ENCODE peak calls at places on chromosomes 13 and 19, in seven cellular contexts. One of them, this sample, is unnamed.

GRCh38 chr13:113448885-113449692 is 4.2 kb downstream of the ADPRHL1 start:
- DNase-seq in aorta: no peak
- DNase-seq in naive thymus-derived CD8-positive, alpha-beta T cell: no peak
- DNase-seq in neuronal stem cell: no peak
- DNase-seq in CD8-positive, alpha-beta T cell: peak
- DNase-seq in NCI-H524: peak
- DNase-seq in HEK293T: peak
- DNase-seq in this sample: no peak

GRCh38 chr13:73138276-73138950 is 79.6 kb downstream of the KLF5 start:
- DNase-seq in neuronal stem cell: no peak
- DNase-seq in CD8-positive, alpha-beta T cell: no peak
- DNase-seq in naive thymus-derived CD8-positive, alpha-beta T cell: no peak
- DNase-seq in aorta: no peak
- DNase-seq in NCI-H524: no peak
- DNase-seq in HEK293T: peak
- DNase-seq in this sample: no peak

GRCh38 chr19:33235996-33236350 is 10.3 kb upstream of the SLC7A10 start:
- DNase-seq in NCI-H524: no peak
- DNase-seq in naive thymus-derived CD8-positive, alpha-beta T cell: no peak
- DNase-seq in HEK293T: no peak
- DNase-seq in aorta: no peak
- DNase-seq in neuronal stem cell: no peak
- DNase-seq in CD8-positive, alpha-beta T cell: no peak
- DNase-seq in this sample: no peak

GRCh38 chr13:78816154-78816553 is 157.2 kb upstream of the OBI1 start:
- DNase-seq in naive thymus-derived CD8-positive, alpha-beta T cell: no peak
- DNase-seq in neuronal stem cell: no peak
- DNase-seq in HEK293T: no peak
- DNase-seq in CD8-positive, alpha-beta T cell: no peak
- DNase-seq in aorta: no peak
- DNase-seq in NCI-H524: no peak
- DNase-seq in this sample: no peak

GRCh38 chr13:41546372-41547252 is 89.3 kb downstream of the RGCC start:
- DNase-seq in NCI-H524: no peak
- DNase-seq in naive thymus-derived CD8-positive, alpha-beta T cell: no peak
- DNase-seq in HEK293T: no peak
- DNase-seq in CD8-positive, alpha-beta T cell: no peak
- DNase-seq in aorta: no peak
- DNase-seq in neuronal stem cell: no peak
- DNase-seq in this sample: no peak

GRCh38 chr13:102597029-102598015 is 536 bp downstream of the TPP2 start:
- DNase-seq in CD8-positive, alpha-beta T cell: peak
- DNase-seq in NCI-H524: peak
- DNase-seq in naive thymus-derived CD8-positive, alpha-beta T cell: no peak
- DNase-seq in neuronal stem cell: peak
- DNase-seq in aorta: peak
- DNase-seq in HEK293T: peak
- DNase-seq in this sample: peak

GRCh38 chr13:31073859-31074718 is 87.6 kb downstream of the HSPH1 start:
- DNase-seq in CD8-positive, alpha-beta T cell: no peak
- DNase-seq in neuronal stem cell: peak
- DNase-seq in naive thymus-derived CD8-positive, alpha-beta T cell: no peak
- DNase-seq in NCI-H524: peak
- DNase-seq in HEK293T: no peak
- DNase-seq in aorta: no peak
- DNase-seq in this sample: no peak

GRCh38 chr19:38247734-38248268 is 8.4 kb downstream of the PPP1R14A start:
- DNase-seq in NCI-H524: no peak
- DNase-seq in HEK293T: no peak
- DNase-seq in aorta: no peak
- DNase-seq in CD8-positive, alpha-beta T cell: no peak
- DNase-seq in naive thymus-derived CD8-positive, alpha-beta T cell: no peak
- DNase-seq in neuronal stem cell: no peak
- DNase-seq in this sample: no peak

GRCh38 chr13:33448889-33449288 is 163.3 kb upstream of the STARD13 start:
- DNase-seq in naive thymus-derived CD8-positive, alpha-beta T cell: no peak
- DNase-seq in HEK293T: no peak
- DNase-seq in CD8-positive, alpha-beta T cell: no peak
- DNase-seq in neuronal stem cell: no peak
- DNase-seq in aorta: no peak
- DNase-seq in NCI-H524: no peak
- DNase-seq in this sample: no peak

GRCh38 chr13:46321494-46322225 is 65.4 kb downstream of the RUBCNL start:
- DNase-seq in naive thymus-derived CD8-positive, alpha-beta T cell: peak
- DNase-seq in NCI-H524: peak
- DNase-seq in CD8-positive, alpha-beta T cell: peak
- DNase-seq in aorta: peak
- DNase-seq in HEK293T: peak
- DNase-seq in neuronal stem cell: peak
- DNase-seq in this sample: peak

GRCh38 chr19:56477429-56478338 is 539 bp upstream of the ZNF667 start:
- DNase-seq in aorta: peak
- DNase-seq in NCI-H524: peak
- DNase-seq in HEK293T: no peak
- DNase-seq in naive thymus-derived CD8-positive, alpha-beta T cell: peak
- DNase-seq in neuronal stem cell: peak
- DNase-seq in CD8-positive, alpha-beta T cell: peak
- DNase-seq in this sample: no peak

GRCh38 chr13:51093574-51093973 is 17.5 kb downstream of the C13orf42 start:
- DNase-seq in neuronal stem cell: no peak
- DNase-seq in NCI-H524: no peak
- DNase-seq in CD8-positive, alpha-beta T cell: no peak
- DNase-seq in naive thymus-derived CD8-positive, alpha-beta T cell: no peak
- DNase-seq in aorta: no peak
- DNase-seq in HEK293T: no peak
- DNase-seq in this sample: no peak

GRCh38 chr19:19034204-19034624 is 811 bp downstream of the ARMC6 start:
- DNase-seq in NCI-H524: peak
- DNase-seq in naive thymus-derived CD8-positive, alpha-beta T cell: peak
- DNase-seq in HEK293T: peak
- DNase-seq in neuronal stem cell: peak
- DNase-seq in aorta: no peak
- DNase-seq in CD8-positive, alpha-beta T cell: peak
- DNase-seq in this sample: peak

GRCh38 chr19:4206818-4207484 is 22.4 kb upstream of the EBI3 start:
- DNase-seq in naive thymus-derived CD8-positive, alpha-beta T cell: no peak
- DNase-seq in HEK293T: no peak
- DNase-seq in NCI-H524: no peak
- DNase-seq in neuronal stem cell: no peak
- DNase-seq in aorta: no peak
- DNase-seq in CD8-positive, alpha-beta T cell: no peak
- DNase-seq in this sample: no peak

GRCh38 chr13:32676242-32676641 is 90.0 kb downstream of the PDS5B start:
- DNase-seq in HEK293T: no peak
- DNase-seq in aorta: no peak
- DNase-seq in neuronal stem cell: no peak
- DNase-seq in naive thymus-derived CD8-positive, alpha-beta T cell: no peak
- DNase-seq in NCI-H524: no peak
- DNase-seq in CD8-positive, alpha-beta T cell: no peak
- DNase-seq in this sample: no peak

GRCh38 chr13:108154421-108154858 is 60.9 kb downstream of the LIG4 start:
- DNase-seq in HEK293T: no peak
- DNase-seq in NCI-H524: no peak
- DNase-seq in aorta: no peak
- DNase-seq in naive thymus-derived CD8-positive, alpha-beta T cell: no peak
- DNase-seq in neuronal stem cell: no peak
- DNase-seq in CD8-positive, alpha-beta T cell: no peak
- DNase-seq in this sample: no peak

GRCh38 chr13:31282741-31283455 is 83.1 kb downstream of the B3GLCT start:
- DNase-seq in NCI-H524: no peak
- DNase-seq in CD8-positive, alpha-beta T cell: no peak
- DNase-seq in HEK293T: no peak
- DNase-seq in aorta: no peak
- DNase-seq in naive thymus-derived CD8-positive, alpha-beta T cell: no peak
- DNase-seq in neuronal stem cell: no peak
- DNase-seq in this sample: no peak

GRCh38 chr13:26685606-26686005 is 75.0 kb downstream of the GPR12 start:
- DNase-seq in aorta: no peak
- DNase-seq in HEK293T: no peak
- DNase-seq in NCI-H524: no peak
- DNase-seq in naive thymus-derived CD8-positive, alpha-beta T cell: no peak
- DNase-seq in CD8-positive, alpha-beta T cell: no peak
- DNase-seq in neuronal stem cell: no peak
- DNase-seq in this sample: no peak

GRCh38 chr19:33430674-33431277 is 57.3 kb downstream of the CEBPG start:
- DNase-seq in CD8-positive, alpha-beta T cell: peak
- DNase-seq in aorta: peak
- DNase-seq in NCI-H524: peak
- DNase-seq in naive thymus-derived CD8-positive, alpha-beta T cell: peak
- DNase-seq in HEK293T: peak
- DNase-seq in neuronal stem cell: peak
- DNase-seq in this sample: peak

GRCh38 chr19:12364391-12365093 is 941 bp downstream of the ZNF442 start:
- DNase-seq in CD8-positive, alpha-beta T cell: no peak
- DNase-seq in HEK293T: peak
- DNase-seq in aorta: peak
- DNase-seq in NCI-H524: no peak
- DNase-seq in neuronal stem cell: no peak
- DNase-seq in naive thymus-derived CD8-positive, alpha-beta T cell: no peak
- DNase-seq in this sample: peak

GRCh38 chr13:44646044-44646443 is 69.9 kb upstream of the TSC22D1 start:
- DNase-seq in HEK293T: no peak
- DNase-seq in naive thymus-derived CD8-positive, alpha-beta T cell: no peak
- DNase-seq in aorta: no peak
- DNase-seq in NCI-H524: no peak
- DNase-seq in neuronal stem cell: no peak
- DNase-seq in CD8-positive, alpha-beta T cell: no peak
- DNase-seq in this sample: no peak

GRCh38 chr13:69970521-69970920 is 137.1 kb upstream of the ATXN8OS start:
- DNase-seq in neuronal stem cell: no peak
- DNase-seq in CD8-positive, alpha-beta T cell: no peak
- DNase-seq in aorta: no peak
- DNase-seq in naive thymus-derived CD8-positive, alpha-beta T cell: no peak
- DNase-seq in HEK293T: no peak
- DNase-seq in NCI-H524: no peak
- DNase-seq in this sample: no peak

GRCh38 chr13:32254416-32254815 is 60.7 kb downstream of the ZAR1L start:
- DNase-seq in HEK293T: no peak
- DNase-seq in naive thymus-derived CD8-positive, alpha-beta T cell: no peak
- DNase-seq in CD8-positive, alpha-beta T cell: no peak
- DNase-seq in neuronal stem cell: no peak
- DNase-seq in NCI-H524: no peak
- DNase-seq in aorta: no peak
- DNase-seq in this sample: no peak

GRCh38 chr19:9431475-9431874 is 3.9 kb downstream of the ZNF266 start:
- DNase-seq in neuronal stem cell: peak
- DNase-seq in aorta: no peak
- DNase-seq in naive thymus-derived CD8-positive, alpha-beta T cell: no peak
- DNase-seq in CD8-positive, alpha-beta T cell: peak
- DNase-seq in NCI-H524: no peak
- DNase-seq in HEK293T: no peak
- DNase-seq in this sample: peak

GRCh38 chr19:4911786-4912672 is 2.7 kb downstream of the UHRF1 start:
- DNase-seq in naive thymus-derived CD8-positive, alpha-beta T cell: peak
- DNase-seq in CD8-positive, alpha-beta T cell: peak
- DNase-seq in HEK293T: peak
- DNase-seq in aorta: peak
- DNase-seq in neuronal stem cell: no peak
- DNase-seq in NCI-H524: peak
- DNase-seq in this sample: peak

GRCh38 chr19:30148039-30148438 is 206.0 kb downstream of the URI1 start:
- DNase-seq in HEK293T: no peak
- DNase-seq in naive thymus-derived CD8-positive, alpha-beta T cell: no peak
- DNase-seq in NCI-H524: no peak
- DNase-seq in neuronal stem cell: no peak
- DNase-seq in aorta: no peak
- DNase-seq in CD8-positive, alpha-beta T cell: no peak
- DNase-seq in this sample: no peak

GRCh38 chr19:54201172-54201701 is 579 bp downstream of the RPS9 start:
- DNase-seq in naive thymus-derived CD8-positive, alpha-beta T cell: no peak
- DNase-seq in CD8-positive, alpha-beta T cell: no peak
- DNase-seq in NCI-H524: no peak
- DNase-seq in HEK293T: no peak
- DNase-seq in neuronal stem cell: no peak
- DNase-seq in aorta: peak
- DNase-seq in this sample: no peak